ENCODE peak calls at places on chromosomes 3 and 15, in ten cellular contexts. One of them, this sample, is unnamed.
A peak's percentile ranks its signal among the peaks of the same experiment; 100 is the strongest.

GRCh38 chr3:115819785-115820384 is 196.6 kb downstream of the GAP43 start:
- DNase-seq in colonic mucosa: peak; percentile 67
- DNase-seq in T-helper 17 cell: no peak
- DNase-seq in GM13977: peak; percentile 66
- DNase-seq in CD8-positive, alpha-beta memory T cell: peak; percentile 61
- DNase-seq in activated T-cell treated with anti-CD3 and anti-CD28 coated beads for 1 hour: peak; percentile 37
- DNase-seq in substantia nigra: no peak
- DNase-seq in hypothalamus: peak; percentile 32
- DNase-seq in HEK293T: peak; percentile 59
- DNase-seq in DMS79 treated with DMSO at 0.1 percent for 48 hours: peak; percentile 79
- DNase-seq in this sample: peak; percentile 6

GRCh38 chr15:58175955-58176354 is 37.8 kb downstream of the AQP9 start:
- DNase-seq in colonic mucosa: no peak
- DNase-seq in T-helper 17 cell: no peak
- DNase-seq in GM13977: no peak
- DNase-seq in CD8-positive, alpha-beta memory T cell: no peak
- DNase-seq in activated T-cell treated with anti-CD3 and anti-CD28 coated beads for 1 hour: no peak
- DNase-seq in substantia nigra: no peak
- DNase-seq in hypothalamus: no peak
- DNase-seq in HEK293T: no peak
- DNase-seq in DMS79 treated with DMSO at 0.1 percent for 48 hours: no peak
- DNase-seq in this sample: no peak

GRCh38 chr3:90091557-90091956 is 984.1 kb downstream of the EPHA3 start:
- DNase-seq in colonic mucosa: peak; percentile 19
- DNase-seq in T-helper 17 cell: no peak
- DNase-seq in GM13977: no peak
- DNase-seq in CD8-positive, alpha-beta memory T cell: no peak
- DNase-seq in activated T-cell treated with anti-CD3 and anti-CD28 coated beads for 1 hour: no peak
- DNase-seq in substantia nigra: no peak
- DNase-seq in hypothalamus: no peak
- DNase-seq in HEK293T: peak; percentile 48
- DNase-seq in DMS79 treated with DMSO at 0.1 percent for 48 hours: no peak
- DNase-seq in this sample: no peak

GRCh38 chr15:62896969-62897486 is 145.5 kb upstream of the TPM1 start:
- DNase-seq in colonic mucosa: peak; percentile 86
- DNase-seq in T-helper 17 cell: no peak
- DNase-seq in GM13977: no peak
- DNase-seq in CD8-positive, alpha-beta memory T cell: no peak
- DNase-seq in activated T-cell treated with anti-CD3 and anti-CD28 coated beads for 1 hour: no peak
- DNase-seq in substantia nigra: no peak
- DNase-seq in hypothalamus: no peak
- DNase-seq in HEK293T: no peak
- DNase-seq in DMS79 treated with DMSO at 0.1 percent for 48 hours: no peak
- DNase-seq in this sample: peak; percentile 74

GRCh38 chr3:19885468-19885867 is 48.5 kb downstream of the EFHB start:
- DNase-seq in colonic mucosa: no peak
- DNase-seq in T-helper 17 cell: no peak
- DNase-seq in GM13977: peak; percentile 49
- DNase-seq in CD8-positive, alpha-beta memory T cell: peak; percentile 5
- DNase-seq in activated T-cell treated with anti-CD3 and anti-CD28 coated beads for 1 hour: no peak
- DNase-seq in substantia nigra: no peak
- DNase-seq in hypothalamus: peak; percentile 24
- DNase-seq in HEK293T: peak; percentile 40
- DNase-seq in DMS79 treated with DMSO at 0.1 percent for 48 hours: no peak
- DNase-seq in this sample: no peak

GRCh38 chr15:96333194-96334016 is 2.9 kb downstream of the NR2F2 start:
- DNase-seq in colonic mucosa: peak; percentile 39
- DNase-seq in T-helper 17 cell: no peak
- DNase-seq in GM13977: peak; percentile 27
- DNase-seq in CD8-positive, alpha-beta memory T cell: no peak
- DNase-seq in activated T-cell treated with anti-CD3 and anti-CD28 coated beads for 1 hour: no peak
- DNase-seq in substantia nigra: no peak
- DNase-seq in hypothalamus: no peak
- DNase-seq in HEK293T: no peak
- DNase-seq in DMS79 treated with DMSO at 0.1 percent for 48 hours: peak; percentile 20
- DNase-seq in this sample: no peak

GRCh38 chr3:108493862-108494261 is 16.5 kb downstream of the MYH15 start:
- DNase-seq in colonic mucosa: peak; percentile 32
- DNase-seq in T-helper 17 cell: no peak
- DNase-seq in GM13977: no peak
- DNase-seq in CD8-positive, alpha-beta memory T cell: no peak
- DNase-seq in activated T-cell treated with anti-CD3 and anti-CD28 coated beads for 1 hour: no peak
- DNase-seq in substantia nigra: no peak
- DNase-seq in hypothalamus: no peak
- DNase-seq in HEK293T: no peak
- DNase-seq in DMS79 treated with DMSO at 0.1 percent for 48 hours: no peak
- DNase-seq in this sample: no peak

GRCh38 chr3:121707531-121708273 is 41.8 kb downstream of the GOLGB1 start:
- DNase-seq in colonic mucosa: no peak
- DNase-seq in T-helper 17 cell: no peak
- DNase-seq in GM13977: no peak
- DNase-seq in CD8-positive, alpha-beta memory T cell: no peak
- DNase-seq in activated T-cell treated with anti-CD3 and anti-CD28 coated beads for 1 hour: no peak
- DNase-seq in substantia nigra: no peak
- DNase-seq in hypothalamus: no peak
- DNase-seq in HEK293T: no peak
- DNase-seq in DMS79 treated with DMSO at 0.1 percent for 48 hours: no peak
- DNase-seq in this sample: no peak

GRCh38 chr3:26624209-26624775 is 1.7 kb downstream of the LRRC3B start:
- DNase-seq in colonic mucosa: no peak
- DNase-seq in T-helper 17 cell: no peak
- DNase-seq in GM13977: no peak
- DNase-seq in CD8-positive, alpha-beta memory T cell: no peak
- DNase-seq in activated T-cell treated with anti-CD3 and anti-CD28 coated beads for 1 hour: no peak
- DNase-seq in substantia nigra: no peak
- DNase-seq in hypothalamus: no peak
- DNase-seq in HEK293T: no peak
- DNase-seq in DMS79 treated with DMSO at 0.1 percent for 48 hours: no peak
- DNase-seq in this sample: no peak

GRCh38 chr3:190053919-190054672 is 66.6 kb downstream of the P3H2 start:
- DNase-seq in colonic mucosa: no peak
- DNase-seq in T-helper 17 cell: no peak
- DNase-seq in GM13977: no peak
- DNase-seq in CD8-positive, alpha-beta memory T cell: no peak
- DNase-seq in activated T-cell treated with anti-CD3 and anti-CD28 coated beads for 1 hour: no peak
- DNase-seq in substantia nigra: no peak
- DNase-seq in hypothalamus: no peak
- DNase-seq in HEK293T: no peak
- DNase-seq in DMS79 treated with DMSO at 0.1 percent for 48 hours: no peak
- DNase-seq in this sample: no peak

GRCh38 chr3:126577256-126577655 is 18.5 kb upstream of the C3orf22 start:
- DNase-seq in colonic mucosa: no peak
- DNase-seq in T-helper 17 cell: no peak
- DNase-seq in GM13977: no peak
- DNase-seq in CD8-positive, alpha-beta memory T cell: no peak
- DNase-seq in activated T-cell treated with anti-CD3 and anti-CD28 coated beads for 1 hour: no peak
- DNase-seq in substantia nigra: no peak
- DNase-seq in hypothalamus: no peak
- DNase-seq in HEK293T: no peak
- DNase-seq in DMS79 treated with DMSO at 0.1 percent for 48 hours: no peak
- DNase-seq in this sample: no peak

GRCh38 chr15:62404194-62404985 is 239.3 kb upstream of the C2CD4B start:
- DNase-seq in colonic mucosa: no peak
- DNase-seq in T-helper 17 cell: no peak
- DNase-seq in GM13977: no peak
- DNase-seq in CD8-positive, alpha-beta memory T cell: no peak
- DNase-seq in activated T-cell treated with anti-CD3 and anti-CD28 coated beads for 1 hour: no peak
- DNase-seq in substantia nigra: no peak
- DNase-seq in hypothalamus: no peak
- DNase-seq in HEK293T: no peak
- DNase-seq in DMS79 treated with DMSO at 0.1 percent for 48 hours: peak; percentile 74
- DNase-seq in this sample: no peak

GRCh38 chr15:40266828-40267304 is 16.0 kb downstream of the ANKRD63 start:
- DNase-seq in colonic mucosa: no peak
- DNase-seq in T-helper 17 cell: no peak
- DNase-seq in GM13977: no peak
- DNase-seq in CD8-positive, alpha-beta memory T cell: no peak
- DNase-seq in activated T-cell treated with anti-CD3 and anti-CD28 coated beads for 1 hour: no peak
- DNase-seq in substantia nigra: no peak
- DNase-seq in hypothalamus: no peak
- DNase-seq in HEK293T: no peak
- DNase-seq in DMS79 treated with DMSO at 0.1 percent for 48 hours: no peak
- DNase-seq in this sample: peak; percentile 22

GRCh38 chr3:48397767-48398681 is 26.0 kb downstream of the FBXW12 start:
- DNase-seq in colonic mucosa: no peak
- DNase-seq in T-helper 17 cell: no peak
- DNase-seq in GM13977: no peak
- DNase-seq in CD8-positive, alpha-beta memory T cell: no peak
- DNase-seq in activated T-cell treated with anti-CD3 and anti-CD28 coated beads for 1 hour: no peak
- DNase-seq in substantia nigra: no peak
- DNase-seq in hypothalamus: no peak
- DNase-seq in HEK293T: no peak
- DNase-seq in DMS79 treated with DMSO at 0.1 percent for 48 hours: no peak
- DNase-seq in this sample: no peak

GRCh38 chr3:191387441-191388077 is 57.2 kb upstream of the UTS2B start:
- DNase-seq in colonic mucosa: no peak
- DNase-seq in T-helper 17 cell: no peak
- DNase-seq in GM13977: no peak
- DNase-seq in CD8-positive, alpha-beta memory T cell: no peak
- DNase-seq in activated T-cell treated with anti-CD3 and anti-CD28 coated beads for 1 hour: no peak
- DNase-seq in substantia nigra: no peak
- DNase-seq in hypothalamus: no peak
- DNase-seq in HEK293T: no peak
- DNase-seq in DMS79 treated with DMSO at 0.1 percent for 48 hours: peak; percentile 85
- DNase-seq in this sample: no peak

GRCh38 chr15:87777054-87777498 is 479.5 kb downstream of the NTRK3 start:
- DNase-seq in colonic mucosa: no peak
- DNase-seq in T-helper 17 cell: no peak
- DNase-seq in GM13977: no peak
- DNase-seq in CD8-positive, alpha-beta memory T cell: no peak
- DNase-seq in activated T-cell treated with anti-CD3 and anti-CD28 coated beads for 1 hour: no peak
- DNase-seq in substantia nigra: no peak
- DNase-seq in hypothalamus: peak; percentile 39
- DNase-seq in HEK293T: no peak
- DNase-seq in DMS79 treated with DMSO at 0.1 percent for 48 hours: no peak
- DNase-seq in this sample: peak; percentile 23

GRCh38 chr3:9932843-9933560 is 632 bp upstream of the CRELD1 start:
- DNase-seq in colonic mucosa: peak; percentile 87
- DNase-seq in T-helper 17 cell: peak; percentile 79
- DNase-seq in GM13977: peak; percentile 88
- DNase-seq in CD8-positive, alpha-beta memory T cell: peak; percentile 84
- DNase-seq in activated T-cell treated with anti-CD3 and anti-CD28 coated beads for 1 hour: peak; percentile 80
- DNase-seq in substantia nigra: peak; percentile 59
- DNase-seq in hypothalamus: peak; percentile 70
- DNase-seq in HEK293T: peak; percentile 79
- DNase-seq in DMS79 treated with DMSO at 0.1 percent for 48 hours: peak; percentile 38
- DNase-seq in this sample: peak; percentile 58

GRCh38 chr3:191412764-191413163 is 48.2 kb upstream of the PYDC2 start:
- DNase-seq in colonic mucosa: no peak
- DNase-seq in T-helper 17 cell: no peak
- DNase-seq in GM13977: no peak
- DNase-seq in CD8-positive, alpha-beta memory T cell: no peak
- DNase-seq in activated T-cell treated with anti-CD3 and anti-CD28 coated beads for 1 hour: no peak
- DNase-seq in substantia nigra: no peak
- DNase-seq in hypothalamus: no peak
- DNase-seq in HEK293T: no peak
- DNase-seq in DMS79 treated with DMSO at 0.1 percent for 48 hours: no peak
- DNase-seq in this sample: no peak

GRCh38 chr3:50491023-50491422 is 12.4 kb downstream of the CACNA2D2 start:
- DNase-seq in colonic mucosa: no peak
- DNase-seq in T-helper 17 cell: no peak
- DNase-seq in GM13977: no peak
- DNase-seq in CD8-positive, alpha-beta memory T cell: no peak
- DNase-seq in activated T-cell treated with anti-CD3 and anti-CD28 coated beads for 1 hour: no peak
- DNase-seq in substantia nigra: no peak
- DNase-seq in hypothalamus: no peak
- DNase-seq in HEK293T: no peak
- DNase-seq in DMS79 treated with DMSO at 0.1 percent for 48 hours: no peak
- DNase-seq in this sample: no peak

GRCh38 chr3:20316238-20316637 is 130.2 kb upstream of the SGO1 start:
- DNase-seq in colonic mucosa: no peak
- DNase-seq in T-helper 17 cell: no peak
- DNase-seq in GM13977: no peak
- DNase-seq in CD8-positive, alpha-beta memory T cell: no peak
- DNase-seq in activated T-cell treated with anti-CD3 and anti-CD28 coated beads for 1 hour: no peak
- DNase-seq in substantia nigra: no peak
- DNase-seq in hypothalamus: no peak
- DNase-seq in HEK293T: no peak
- DNase-seq in DMS79 treated with DMSO at 0.1 percent for 48 hours: no peak
- DNase-seq in this sample: no peak

GRCh38 chr3:33061782-33062181 is 35.2 kb downstream of the GLB1 start:
- DNase-seq in colonic mucosa: no peak
- DNase-seq in T-helper 17 cell: no peak
- DNase-seq in GM13977: no peak
- DNase-seq in CD8-positive, alpha-beta memory T cell: peak; percentile 24
- DNase-seq in activated T-cell treated with anti-CD3 and anti-CD28 coated beads for 1 hour: no peak
- DNase-seq in substantia nigra: no peak
- DNase-seq in hypothalamus: no peak
- DNase-seq in HEK293T: no peak
- DNase-seq in DMS79 treated with DMSO at 0.1 percent for 48 hours: no peak
- DNase-seq in this sample: no peak

This sample was measured in caudate nucleus.